ENCODE peak calls at places on chromosomes 7 and 10, in five cellular contexts. E is lower lobe of right lung, O is sigmoid colon, M is smooth muscle cell of the brain vasculature, Z is GDM1. L is an unnamed sample.

GRCh38 chr7:133484135-133484534 is 231.3 kb downstream of the EXOC4 start:
- DNase-seq in M (no peak), O (no peak), E (no peak), Z (no peak), L (no peak)

GRCh38 chr10:84185526-84186175 is 8.7 kb upstream of the CDHR1 start:
- DNase-seq in Z (no peak), O (no peak), M (no peak), E (no peak), L (no peak)

GRCh38 chr10:17021661-17022060 is 108.0 kb downstream of the CUBN start:
- DNase-seq in Z (no peak), M (no peak), O (no peak), E (no peak), L (no peak)

GRCh38 chr10:2772791-2773644 is 294.3 kb upstream of the PFKP start:
- DNase-seq in O (no peak), Z (no peak), M (no peak), E (no peak), L (no peak)

GRCh38 chr10:101008823-101009423 is 9.3 kb downstream of the LZTS2 start:
- DNase-seq in Z (no peak), E (no peak), M (no peak), O (no peak), L (no peak)

GRCh38 chr10:69968830-69969229 is 83.8 kb upstream of the MACROH2A2 start:
- DNase-seq in O (no peak), M (no peak), Z (peak), E (no peak), L (no peak)

GRCh38 chr7:85185355-85186082 is 1.3 kb downstream of the SEMA3D start:
- DNase-seq in M (no peak), Z (peak), E (peak), O (peak), L (peak)

GRCh38 chr10:64209574-64209973 is 688.4 kb downstream of the REEP3 start:
- DNase-seq in O (peak), E (no peak), Z (no peak), M (no peak), L (no peak)

GRCh38 chr7:70014472-70015232 is 416.4 kb downstream of the AUTS2 start:
- DNase-seq in O (no peak), E (no peak), Z (no peak), M (no peak), L (no peak)

GRCh38 chr10:81479316-81479715 is 395.7 kb upstream of the NRG3 start:
- DNase-seq in O (no peak), M (no peak), E (no peak), Z (no peak), L (no peak)